ENCODE peak calls at places on chromosomes 1 and 21, in ten cellular contexts. One of them, this sample, is unnamed.

GRCh38 chr1:24156542-24157260 is 13.8 kb upstream of the IL22RA1 start:
- DNase-seq in CD8-positive, alpha-beta T cell: no peak
- DNase-seq in K562: no peak
- DNase-seq in tibial artery: no peak
- DNase-seq in small intestine: no peak
- DNase-seq in breast epithelium: no peak
- DNase-seq in heart right ventricle: no peak
- DNase-seq in neuronal stem cell: no peak
- DNase-seq in SJSA1: no peak
- DNase-seq in thoracic aorta: no peak
- DNase-seq in this sample: no peak

GRCh38 chr1:160579216-160579701 is at the start of gene CD84:
- DNase-seq in breast epithelium: no peak
- DNase-seq in small intestine: no peak
- DNase-seq in heart right ventricle: no peak
- DNase-seq in K562: no peak
- DNase-seq in CD8-positive, alpha-beta T cell: peak; percentile 64
- DNase-seq in thoracic aorta: no peak
- DNase-seq in SJSA1: no peak
- DNase-seq in neuronal stem cell: no peak
- DNase-seq in tibial artery: no peak
- DNase-seq in this sample: no peak

GRCh38 chr21:37460196-37460595 is 93.6 kb downstream of the DYRK1A start:
- DNase-seq in SJSA1: no peak
- DNase-seq in thoracic aorta: no peak
- DNase-seq in tibial artery: no peak
- DNase-seq in breast epithelium: no peak
- DNase-seq in K562: peak; percentile 67
- DNase-seq in heart right ventricle: no peak
- DNase-seq in small intestine: no peak
- DNase-seq in CD8-positive, alpha-beta T cell: no peak
- DNase-seq in neuronal stem cell: peak; percentile 41
- DNase-seq in this sample: no peak

GRCh38 chr1:89990976-89991831 is 3.7 kb upstream of the ZNF326 start:
- DNase-seq in K562: no peak
- DNase-seq in neuronal stem cell: no peak
- DNase-seq in breast epithelium: no peak
- DNase-seq in SJSA1: no peak
- DNase-seq in small intestine: no peak
- DNase-seq in CD8-positive, alpha-beta T cell: no peak
- DNase-seq in heart right ventricle: no peak
- DNase-seq in thoracic aorta: no peak
- DNase-seq in tibial artery: no peak
- DNase-seq in this sample: no peak

GRCh38 chr1:165686121-165686970 is 12.0 kb downstream of the ALDH9A1 start:
- DNase-seq in thoracic aorta: no peak
- DNase-seq in K562: peak; percentile 34
- DNase-seq in SJSA1: no peak
- DNase-seq in heart right ventricle: no peak
- DNase-seq in breast epithelium: no peak
- DNase-seq in small intestine: no peak
- DNase-seq in CD8-positive, alpha-beta T cell: no peak
- DNase-seq in tibial artery: no peak
- DNase-seq in neuronal stem cell: no peak
- DNase-seq in this sample: no peak

GRCh38 chr1:238060046-238060445 is 169.3 kb upstream of the ZP4 start:
- DNase-seq in neuronal stem cell: no peak
- DNase-seq in CD8-positive, alpha-beta T cell: no peak
- DNase-seq in small intestine: no peak
- DNase-seq in breast epithelium: no peak
- DNase-seq in SJSA1: no peak
- DNase-seq in thoracic aorta: no peak
- DNase-seq in K562: no peak
- DNase-seq in heart right ventricle: no peak
- DNase-seq in tibial artery: no peak
- DNase-seq in this sample: no peak

GRCh38 chr1:200429221-200429751 is 19.4 kb upstream of the ZNF281 start:
- DNase-seq in breast epithelium: no peak
- DNase-seq in SJSA1: peak; percentile 91
- DNase-seq in tibial artery: no peak
- DNase-seq in neuronal stem cell: no peak
- DNase-seq in CD8-positive, alpha-beta T cell: no peak
- DNase-seq in thoracic aorta: no peak
- DNase-seq in heart right ventricle: no peak
- DNase-seq in K562: no peak
- DNase-seq in small intestine: no peak
- DNase-seq in this sample: no peak

GRCh38 chr21:44751186-44751798 is 39.9 kb upstream of the TSPEAR start:
- DNase-seq in SJSA1: no peak
- DNase-seq in K562: no peak
- DNase-seq in thoracic aorta: no peak
- DNase-seq in small intestine: no peak
- DNase-seq in CD8-positive, alpha-beta T cell: no peak
- DNase-seq in tibial artery: peak; percentile 48
- DNase-seq in breast epithelium: no peak
- DNase-seq in neuronal stem cell: no peak
- DNase-seq in heart right ventricle: no peak
- DNase-seq in this sample: no peak

GRCh38 chr1:233561708-233562426 is 52.0 kb upstream of the KCNK1 start:
- DNase-seq in SJSA1: no peak
- DNase-seq in small intestine: no peak
- DNase-seq in thoracic aorta: no peak
- DNase-seq in breast epithelium: no peak
- DNase-seq in neuronal stem cell: no peak
- DNase-seq in heart right ventricle: no peak
- DNase-seq in tibial artery: no peak
- DNase-seq in K562: no peak
- DNase-seq in CD8-positive, alpha-beta T cell: no peak
- DNase-seq in this sample: no peak

GRCh38 chr1:207050768-207051614 is at the start of gene YOD1:
- DNase-seq in K562: peak; percentile 89
- DNase-seq in breast epithelium: peak; percentile 92
- DNase-seq in tibial artery: peak; percentile 95
- DNase-seq in CD8-positive, alpha-beta T cell: peak; percentile 92
- DNase-seq in heart right ventricle: peak; percentile 91
- DNase-seq in SJSA1: peak; percentile 91
- DNase-seq in neuronal stem cell: peak; percentile 91
- DNase-seq in thoracic aorta: peak; percentile 70
- DNase-seq in small intestine: peak; percentile 92
- DNase-seq in this sample: peak; percentile 93

GRCh38 chr1:24917327-24918074 is 12.6 kb downstream of the RUNX3 start:
- DNase-seq in K562: no peak
- DNase-seq in tibial artery: no peak
- DNase-seq in heart right ventricle: no peak
- DNase-seq in breast epithelium: no peak
- DNase-seq in small intestine: no peak
- DNase-seq in SJSA1: no peak
- DNase-seq in neuronal stem cell: no peak
- DNase-seq in thoracic aorta: no peak
- DNase-seq in CD8-positive, alpha-beta T cell: no peak
- DNase-seq in this sample: no peak

GRCh38 chr1:14310491-14310890 is 288.0 kb upstream of the KAZN start:
- DNase-seq in tibial artery: no peak
- DNase-seq in small intestine: no peak
- DNase-seq in neuronal stem cell: no peak
- DNase-seq in CD8-positive, alpha-beta T cell: no peak
- DNase-seq in K562: no peak
- DNase-seq in thoracic aorta: no peak
- DNase-seq in heart right ventricle: no peak
- DNase-seq in breast epithelium: no peak
- DNase-seq in SJSA1: no peak
- DNase-seq in this sample: no peak

GRCh38 chr1:248821101-248821500 is 4.6 kb downstream of the SH3BP5L start:
- DNase-seq in tibial artery: peak; percentile 63
- DNase-seq in thoracic aorta: no peak
- DNase-seq in breast epithelium: no peak
- DNase-seq in CD8-positive, alpha-beta T cell: peak; percentile 21
- DNase-seq in neuronal stem cell: no peak
- DNase-seq in K562: no peak
- DNase-seq in small intestine: no peak
- DNase-seq in SJSA1: peak; percentile 95
- DNase-seq in heart right ventricle: no peak
- DNase-seq in this sample: no peak

GRCh38 chr1:8823295-8823664 is 5.8 kb upstream of the RERE start:
- DNase-seq in tibial artery: no peak
- DNase-seq in breast epithelium: no peak
- DNase-seq in CD8-positive, alpha-beta T cell: no peak
- DNase-seq in neuronal stem cell: no peak
- DNase-seq in small intestine: no peak
- DNase-seq in SJSA1: no peak
- DNase-seq in heart right ventricle: no peak
- DNase-seq in K562: no peak
- DNase-seq in thoracic aorta: no peak
- DNase-seq in this sample: no peak

GRCh38 chr1:27489973-27490741 is at the start of gene WASF2:
- DNase-seq in CD8-positive, alpha-beta T cell: peak; percentile 98
- DNase-seq in SJSA1: peak; percentile 97
- DNase-seq in tibial artery: peak; percentile 98
- DNase-seq in heart right ventricle: peak; percentile 96
- DNase-seq in thoracic aorta: peak; percentile 87
- DNase-seq in K562: peak; percentile 97
- DNase-seq in small intestine: peak; percentile 99
- DNase-seq in neuronal stem cell: peak; percentile 97
- DNase-seq in breast epithelium: peak; percentile 99
- DNase-seq in this sample: peak; percentile 98
- H3K4me3 ChIP-seq in CD8-positive, alpha-beta T cell: peak within 1 kb of the TSS; percentile 97
- H3K4me3 ChIP-seq in SJSA1: peak within 1 kb of the TSS; percentile 98
- H3K4me3 ChIP-seq in tibial artery: peak within 1 kb of the TSS; percentile 97
- H3K4me3 ChIP-seq in heart right ventricle: peak within 1 kb of the TSS; percentile 90
- H3K4me3 ChIP-seq in thoracic aorta: peak within 1 kb of the TSS; percentile 99
- H3K4me3 ChIP-seq in K562: peak within 1 kb of the TSS; percentile 79
- H3K4me3 ChIP-seq in small intestine: peak within 1 kb of the TSS; percentile 97
- H3K4me3 ChIP-seq in neuronal stem cell: peak within 1 kb of the TSS; percentile 83
- H3K4me3 ChIP-seq in breast epithelium: peak within 1 kb of the TSS; percentile 87
- H3K4me3 ChIP-seq in this sample: peak within 1 kb of the TSS; percentile 93

GRCh38 chr1:94323311-94324167 is 86.2 kb upstream of the ARHGAP29 start:
- DNase-seq in SJSA1: no peak
- DNase-seq in CD8-positive, alpha-beta T cell: no peak
- DNase-seq in heart right ventricle: no peak
- DNase-seq in thoracic aorta: no peak
- DNase-seq in small intestine: no peak
- DNase-seq in neuronal stem cell: no peak
- DNase-seq in K562: no peak
- DNase-seq in tibial artery: no peak
- DNase-seq in breast epithelium: no peak
- DNase-seq in this sample: no peak
- H3K4me1 ChIP-seq in SJSA1: peaks cover 78% of the 10 kb centered on the region
- H3K4me1 ChIP-seq in CD8-positive, alpha-beta T cell: no peaks in the 10 kb centered on the region
- H3K4me1 ChIP-seq in heart right ventricle: peaks cover 75% of the 10 kb centered on the region
- H3K4me1 ChIP-seq in thoracic aorta: peaks cover 83% of the 10 kb centered on the region
- H3K4me1 ChIP-seq in small intestine: no peaks in the 10 kb centered on the region
- H3K4me1 ChIP-seq in neuronal stem cell: peaks cover 10% of the 10 kb centered on the region
- H3K4me1 ChIP-seq in K562: no peaks in the 10 kb centered on the region
- H3K4me1 ChIP-seq in tibial artery: peaks cover 30% of the 10 kb centered on the region
- H3K4me1 ChIP-seq in breast epithelium: no peaks in the 10 kb centered on the region
- H3K4me1 ChIP-seq in this sample: no peaks in the 10 kb centered on the region

DNA sequence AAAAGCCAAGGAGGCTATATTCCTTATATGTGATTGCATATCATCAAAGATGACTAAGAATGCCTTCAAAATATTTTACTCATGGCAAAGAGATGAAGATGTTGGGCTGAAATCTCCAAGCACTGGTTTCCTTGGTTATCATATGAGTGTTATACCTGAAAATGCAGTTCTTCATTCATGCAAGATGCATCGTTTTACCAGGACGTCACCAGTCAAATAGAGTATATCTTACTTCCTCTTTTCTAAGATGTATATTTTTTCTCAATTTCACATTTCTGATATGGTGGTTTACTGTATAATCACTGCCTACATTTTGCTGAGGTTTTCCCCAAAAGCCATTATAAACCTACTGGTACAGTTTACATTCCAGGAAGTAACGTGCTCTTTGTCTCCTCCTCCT is 1085.7 kb downstream of the NCAM2 start:
- DNase-seq in CD8-positive, alpha-beta T cell: no peak
- DNase-seq in tibial artery: no peak
- DNase-seq in heart right ventricle: no peak
- DNase-seq in thoracic aorta: no peak
- DNase-seq in K562: no peak
- DNase-seq in breast epithelium: no peak
- DNase-seq in small intestine: no peak
- DNase-seq in neuronal stem cell: no peak
- DNase-seq in SJSA1: no peak
- DNase-seq in this sample: no peak
- H3K27ac ChIP-seq in CD8-positive, alpha-beta T cell: no peak overlapping the region
- H3K27ac ChIP-seq in tibial artery: no peak overlapping the region
- H3K27ac ChIP-seq in heart right ventricle: no peak overlapping the region
- H3K27ac ChIP-seq in thoracic aorta: no peak overlapping the region
- H3K27ac ChIP-seq in K562: no peak overlapping the region
- H3K27ac ChIP-seq in breast epithelium: no peak overlapping the region
- H3K27ac ChIP-seq in small intestine: no peak overlapping the region
- H3K27ac ChIP-seq in neuronal stem cell: no peak overlapping the region
- H3K27ac ChIP-seq in SJSA1: no peak overlapping the region
- H3K27ac ChIP-seq in this sample: no peak overlapping the region

GRCh38 chr1:16018749-16019515 is 1.1 kb upstream of the HSPB7 start:
- DNase-seq in tibial artery: no peak
- DNase-seq in thoracic aorta: no peak
- DNase-seq in heart right ventricle: no peak
- DNase-seq in K562: no peak
- DNase-seq in breast epithelium: no peak
- DNase-seq in neuronal stem cell: no peak
- DNase-seq in SJSA1: no peak
- DNase-seq in CD8-positive, alpha-beta T cell: no peak
- DNase-seq in small intestine: no peak
- DNase-seq in this sample: no peak

GRCh38 chr1:16017461-16018303 is at the start of gene HSPB7:
- DNase-seq in SJSA1: no peak
- DNase-seq in neuronal stem cell: no peak
- DNase-seq in tibial artery: peak; percentile 98
- DNase-seq in breast epithelium: no peak
- DNase-seq in small intestine: no peak
- DNase-seq in thoracic aorta: peak; percentile 65
- DNase-seq in K562: peak; percentile 78
- DNase-seq in heart right ventricle: peak; percentile 88
- DNase-seq in CD8-positive, alpha-beta T cell: no peak
- DNase-seq in this sample: peak; percentile 50

GRCh38 chr1:16017076-16017460 is 775 bp downstream of the HSPB7 start:
- DNase-seq in tibial artery: no peak
- DNase-seq in SJSA1: no peak
- DNase-seq in breast epithelium: no peak
- DNase-seq in K562: no peak
- DNase-seq in small intestine: no peak
- DNase-seq in CD8-positive, alpha-beta T cell: no peak
- DNase-seq in thoracic aorta: no peak
- DNase-seq in heart right ventricle: no peak
- DNase-seq in neuronal stem cell: no peak
- DNase-seq in this sample: no peak

GRCh38 chr1:16019580-16020277 is 1.9 kb upstream of the HSPB7 start:
- DNase-seq in heart right ventricle: peak; percentile 75
- DNase-seq in neuronal stem cell: no peak
- DNase-seq in thoracic aorta: peak; percentile 56
- DNase-seq in tibial artery: peak; percentile 90
- DNase-seq in K562: no peak
- DNase-seq in SJSA1: no peak
- DNase-seq in CD8-positive, alpha-beta T cell: no peak
- DNase-seq in breast epithelium: no peak
- DNase-seq in small intestine: no peak
- DNase-seq in this sample: no peak

DNA sequence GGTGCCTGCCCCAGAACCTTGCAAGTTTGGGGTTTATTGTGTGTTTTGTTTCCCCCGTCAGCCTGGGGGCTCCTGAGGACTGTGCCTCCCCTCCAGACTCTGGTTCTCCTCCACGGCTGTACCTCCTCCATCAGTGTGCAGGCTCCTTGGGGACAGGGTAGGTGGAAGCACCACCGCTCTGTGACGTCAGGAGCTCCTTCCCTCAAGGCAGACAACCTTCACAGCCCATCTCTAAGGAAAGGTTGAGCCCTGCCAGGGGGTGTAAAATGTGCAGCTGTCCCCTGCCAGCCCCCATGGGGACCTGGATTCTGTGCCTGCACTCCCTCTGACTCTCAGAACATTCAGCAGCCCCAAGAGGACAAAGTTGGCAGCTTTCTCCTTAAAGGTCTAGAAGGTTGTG is 465 bp upstream of the HSPB7 start:
- DNase-seq in small intestine: no peak
- DNase-seq in neuronal stem cell: no peak
- DNase-seq in SJSA1: no peak
- DNase-seq in breast epithelium: no peak
- DNase-seq in tibial artery: peak; percentile 78
- DNase-seq in CD8-positive, alpha-beta T cell: no peak
- DNase-seq in K562: no peak
- DNase-seq in thoracic aorta: no peak
- DNase-seq in heart right ventricle: no peak
- DNase-seq in this sample: no peak
- H3K4me3 ChIP-seq in small intestine: no peak overlapping the region
- H3K4me3 ChIP-seq in neuronal stem cell: no peak overlapping the region
- H3K4me3 ChIP-seq in SJSA1: no peak overlapping the region
- H3K4me3 ChIP-seq in breast epithelium: no peak overlapping the region
- H3K4me3 ChIP-seq in tibial artery: peak overlapping the region; percentile 81
- H3K4me3 ChIP-seq in CD8-positive, alpha-beta T cell: no peak overlapping the region
- H3K4me3 ChIP-seq in K562: no peak overlapping the region
- H3K4me3 ChIP-seq in thoracic aorta: peak overlapping the region; percentile 83
- H3K4me3 ChIP-seq in heart right ventricle: no peak overlapping the region
- H3K4me3 ChIP-seq in this sample: no peak overlapping the region

This sample was measured in colonic mucosa.